ENCODE peak calls at places on chromosomes 16 and 17, in nine cellular contexts. One of them, this sample, is unnamed.

GRCh38 chr17:7873051-7873450 is 15.2 kb downstream of the CYB5D1 start:
- DNase-seq in stimulated activated CD4-positive, alpha-beta T cell treated with anti-CD3 and anti-CD28 coated beads, Interleukin-4, amount 100 ng/mL, for 48 hours: no peak
- DNase-seq in heart left ventricle: no peak
- DNase-seq in left ventricle myocardium inferior: no peak
- DNase-seq in RWPE1: no peak
- DNase-seq in foreskin melanocyte: no peak
- DNase-seq in RCC 7860: no peak
- DNase-seq in central memory CD8-positive, alpha-beta T cell: no peak
- DNase-seq in H54: no peak
- DNase-seq in this sample: no peak

GRCh38 chr16:84040823-84041391 is 1.7 kb downstream of the SLC38A8 start:
- DNase-seq in stimulated activated CD4-positive, alpha-beta T cell treated with anti-CD3 and anti-CD28 coated beads, Interleukin-4, amount 100 ng/mL, for 48 hours: no peak
- DNase-seq in left ventricle myocardium inferior: no peak
- DNase-seq in heart left ventricle: no peak
- DNase-seq in RWPE1: peak; percentile 38
- DNase-seq in RCC 7860: no peak
- DNase-seq in H54: no peak
- DNase-seq in foreskin melanocyte: peak; percentile 99
- DNase-seq in central memory CD8-positive, alpha-beta T cell: no peak
- DNase-seq in this sample: no peak

GRCh38 chr16:76226011-76226410 is 51.2 kb upstream of the CNTNAP4 start:
- DNase-seq in RWPE1: no peak
- DNase-seq in central memory CD8-positive, alpha-beta T cell: no peak
- DNase-seq in left ventricle myocardium inferior: no peak
- DNase-seq in RCC 7860: no peak
- DNase-seq in heart left ventricle: no peak
- DNase-seq in stimulated activated CD4-positive, alpha-beta T cell treated with anti-CD3 and anti-CD28 coated beads, Interleukin-4, amount 100 ng/mL, for 48 hours: no peak
- DNase-seq in foreskin melanocyte: no peak
- DNase-seq in H54: no peak
- DNase-seq in this sample: no peak

GRCh38 chr16:81265658-81266451 is 27.4 kb downstream of the BCO1 start:
- DNase-seq in central memory CD8-positive, alpha-beta T cell: no peak
- DNase-seq in RWPE1: no peak
- DNase-seq in H54: no peak
- DNase-seq in foreskin melanocyte: no peak
- DNase-seq in left ventricle myocardium inferior: peak; percentile 86
- DNase-seq in heart left ventricle: peak; percentile 84
- DNase-seq in stimulated activated CD4-positive, alpha-beta T cell treated with anti-CD3 and anti-CD28 coated beads, Interleukin-4, amount 100 ng/mL, for 48 hours: no peak
- DNase-seq in RCC 7860: no peak
- DNase-seq in this sample: no peak

GRCh38 chr17:42107597-42108576 is 4.6 kb downstream of the DHX58 start:
- DNase-seq in H54: peak; percentile 69
- DNase-seq in RCC 7860: no peak
- DNase-seq in RWPE1: peak; percentile 94
- DNase-seq in left ventricle myocardium inferior: peak; percentile 64
- DNase-seq in central memory CD8-positive, alpha-beta T cell: peak; percentile 71
- DNase-seq in stimulated activated CD4-positive, alpha-beta T cell treated with anti-CD3 and anti-CD28 coated beads, Interleukin-4, amount 100 ng/mL, for 48 hours: peak; percentile 89
- DNase-seq in heart left ventricle: peak; percentile 54
- DNase-seq in foreskin melanocyte: peak; percentile 40
- DNase-seq in this sample: no peak

GRCh38 chr17:57895382-57896060 is 45.7 kb upstream of the MRPS23 start:
- DNase-seq in H54: no peak
- DNase-seq in RCC 7860: no peak
- DNase-seq in foreskin melanocyte: no peak
- DNase-seq in heart left ventricle: peak; percentile 70
- DNase-seq in central memory CD8-positive, alpha-beta T cell: no peak
- DNase-seq in left ventricle myocardium inferior: peak; percentile 72
- DNase-seq in RWPE1: no peak
- DNase-seq in stimulated activated CD4-positive, alpha-beta T cell treated with anti-CD3 and anti-CD28 coated beads, Interleukin-4, amount 100 ng/mL, for 48 hours: no peak
- DNase-seq in this sample: no peak

GRCh38 chr17:31068291-31068690 is 26.5 kb upstream of the NF1 start:
- DNase-seq in RWPE1: no peak
- DNase-seq in left ventricle myocardium inferior: no peak
- DNase-seq in RCC 7860: peak; percentile 36
- DNase-seq in H54: no peak
- DNase-seq in foreskin melanocyte: peak; percentile 60
- DNase-seq in heart left ventricle: peak; percentile 13
- DNase-seq in central memory CD8-positive, alpha-beta T cell: peak; percentile 23
- DNase-seq in stimulated activated CD4-positive, alpha-beta T cell treated with anti-CD3 and anti-CD28 coated beads, Interleukin-4, amount 100 ng/mL, for 48 hours: peak; percentile 51
- DNase-seq in this sample: no peak

GRCh38 chr16:35339337-35339736 is 1879.9 kb downstream of the TP53TG3F start:
- DNase-seq in RCC 7860: no peak
- DNase-seq in stimulated activated CD4-positive, alpha-beta T cell treated with anti-CD3 and anti-CD28 coated beads, Interleukin-4, amount 100 ng/mL, for 48 hours: no peak
- DNase-seq in H54: no peak
- DNase-seq in left ventricle myocardium inferior: no peak
- DNase-seq in central memory CD8-positive, alpha-beta T cell: no peak
- DNase-seq in RWPE1: no peak
- DNase-seq in heart left ventricle: no peak
- DNase-seq in foreskin melanocyte: no peak
- DNase-seq in this sample: no peak

GRCh38 chr17:61000911-61001310 is 323.3 kb downstream of the BCAS3 start:
- DNase-seq in RWPE1: peak; percentile 0
- DNase-seq in RCC 7860: peak; percentile 32
- DNase-seq in stimulated activated CD4-positive, alpha-beta T cell treated with anti-CD3 and anti-CD28 coated beads, Interleukin-4, amount 100 ng/mL, for 48 hours: no peak
- DNase-seq in central memory CD8-positive, alpha-beta T cell: no peak
- DNase-seq in foreskin melanocyte: peak; percentile 60
- DNase-seq in left ventricle myocardium inferior: no peak
- DNase-seq in heart left ventricle: no peak
- DNase-seq in H54: no peak
- DNase-seq in this sample: no peak

GRCh38 chr17:58402679-58403078 is 14.7 kb downstream of the RNF43 start:
- DNase-seq in left ventricle myocardium inferior: no peak
- DNase-seq in heart left ventricle: no peak
- DNase-seq in RWPE1: peak; percentile 83
- DNase-seq in foreskin melanocyte: no peak
- DNase-seq in RCC 7860: no peak
- DNase-seq in central memory CD8-positive, alpha-beta T cell: no peak
- DNase-seq in stimulated activated CD4-positive, alpha-beta T cell treated with anti-CD3 and anti-CD28 coated beads, Interleukin-4, amount 100 ng/mL, for 48 hours: no peak
- DNase-seq in H54: no peak
- DNase-seq in this sample: no peak

GRCh38 chr17:7220593-7221280 is 999 bp downstream of the ACADVL start:
- DNase-seq in central memory CD8-positive, alpha-beta T cell: peak; percentile 41
- DNase-seq in stimulated activated CD4-positive, alpha-beta T cell treated with anti-CD3 and anti-CD28 coated beads, Interleukin-4, amount 100 ng/mL, for 48 hours: peak; percentile 46
- DNase-seq in RWPE1: peak; percentile 75
- DNase-seq in RCC 7860: peak; percentile 36
- DNase-seq in H54: no peak
- DNase-seq in heart left ventricle: peak; percentile 63
- DNase-seq in left ventricle myocardium inferior: no peak
- DNase-seq in foreskin melanocyte: peak; percentile 56
- DNase-seq in this sample: no peak

GRCh38 chr17:43907425-43907981 is at the start of gene MPP2:
- DNase-seq in central memory CD8-positive, alpha-beta T cell: peak; percentile 24
- DNase-seq in RWPE1: no peak
- DNase-seq in foreskin melanocyte: peak; percentile 73
- DNase-seq in heart left ventricle: peak; percentile 74
- DNase-seq in left ventricle myocardium inferior: peak; percentile 72
- DNase-seq in H54: peak; percentile 65
- DNase-seq in RCC 7860: no peak
- DNase-seq in stimulated activated CD4-positive, alpha-beta T cell treated with anti-CD3 and anti-CD28 coated beads, Interleukin-4, amount 100 ng/mL, for 48 hours: peak; percentile 37
- DNase-seq in this sample: peak; percentile 24